ENCODE peak calls at places on chromosomes 5 and 9, in seven cellular contexts. S is fibroblast of pulmonary artery; M is nucleus accumbens; J is activated T-helper 1 cell treated with anti-CD3 and anti-CD28 coated beads, Interleukin-2, amount 50 U/mL, for 16 hours; I is stimulated activated CD4-positive, alpha-beta T cell treated with anti-CD3 and anti-CD28 coated beads, Interleukin-2, amount 100 ng/mL, for 48 hours; O is stimulated activated CD8-positive, alpha-beta memory T cell treated with anti-CD3 and anti-CD28 coated beads, Interleukin-12 subunit alpha, Interleukin-12 subunit beta, amount 100 ng/mL, for 1 hour; R is pancreas. Z is an unnamed sample.

GRCh38 chr5:64767959-64768357 is 533 bp downstream of the SREK1IP1 start:
- DNase-seq in S (peak), M (no peak), J (no peak), I (peak), O (no peak), R (no peak), Z (no peak)

GRCh38 chr9:114446036-114446435 is 58.3 kb upstream of the AKNA start:
- DNase-seq in S (peak), M (no peak), J (no peak), I (no peak), O (no peak), R (no peak), Z (no peak)

GRCh38 chr9:112858625-112859147 is 32.0 kb downstream of the SLC46A2 start:
- DNase-seq in S (peak), M (peak), J (no peak), I (no peak), O (no peak), R (no peak), Z (no peak)

GRCh38 chr5:132592521-132592920 is 35.7 kb downstream of the RAD50 start:
- DNase-seq in S (no peak), M (no peak), J (no peak), I (no peak), O (no peak), R (no peak), Z (no peak)

GRCh38 chr9:114425126-114425525 is 37.3 kb upstream of the AKNA start:
- DNase-seq in S (no peak), M (no peak), J (no peak), I (no peak), O (no peak), R (peak), Z (no peak)

GRCh38 chr9:124040935-124041816 is 29.6 kb downstream of the LHX2 start:
- DNase-seq in S (no peak), M (no peak), J (no peak), I (peak), O (peak), R (peak), Z (no peak)

GRCh38 chr5:5079871-5080270 is 60.3 kb upstream of the ADAMTS16 start:
- DNase-seq in S (no peak), M (no peak), J (no peak), I (no peak), O (no peak), R (no peak), Z (no peak)

GRCh38 chr9:88143179-88143578 is 4.9 kb upstream of the SPATA31C2 start:
- DNase-seq in S (no peak), M (no peak), J (no peak), I (no peak), O (no peak), R (no peak), Z (no peak)

GRCh38 chr5:132090107-132090506 is 16.5 kb downstream of the CSF2 start:
- DNase-seq in S (peak), M (no peak), J (no peak), I (no peak), O (no peak), R (no peak), Z (no peak)

GRCh38 chr9:89850633-89851325 is 246.0 kb downstream of the GADD45G start:
- DNase-seq in S (peak), M (no peak), J (no peak), I (no peak), O (no peak), R (no peak), Z (peak)

GRCh38 chr5:73529081-73529480 is 30.8 kb downstream of the BTF3 start:
- DNase-seq in S (no peak), M (no peak), J (no peak), I (no peak), O (no peak), R (no peak), Z (no peak)

GRCh38 chr9:14158911-14159310 is 155.0 kb downstream of the NFIB start:
- DNase-seq in S (peak), M (no peak), J (no peak), I (no peak), O (no peak), R (no peak), Z (no peak)

GRCh38 chr5:169548315-169548714 is 35.3 kb upstream of the SPDL1 start:
- DNase-seq in S (peak), M (no peak), J (no peak), I (no peak), O (no peak), R (no peak), Z (peak)

Z was measured in putamen.